ENCODE peak calls at places on chromosomes 4 and X, in seven cellular contexts. V is IMR-90, F is neuronal stem cell, G is mesendoderm, A is H9, Z is H1, N is mesenchymal stem cell. D is an unnamed sample.
A peak's percentile ranks its signal among the peaks of the same experiment; 100 is the strongest.

GRCh38 chrX:69045616-69046345 is 119.5 kb downstream of the PJA1 start:
- DNase-seq in V (no peak), F (no peak), G (peak; percentile 51), A (peak; percentile 12), Z (peak; percentile 8), N (no peak), D (peak; percentile 71)

GRCh38 chr4:87961993-87962791 is 13.3 kb upstream of the SPP1 start:
- DNase-seq in V (peak; percentile 47), F (no peak), G (peak; percentile 60), A (no peak), Z (no peak), N (peak; percentile 57), D (peak; percentile 41)

GRCh38 chr4:168743576-168743975 is 246.7 kb downstream of the PALLD start:
- DNase-seq in V (peak; percentile 85), F (no peak), G (no peak), A (no peak), Z (no peak), N (peak; percentile 89), D (no peak)

GRCh38 chr4:95857761-95858160 is 17.9 kb downstream of the PDHA2 start:
- DNase-seq in V (no peak), F (no peak), G (no peak), A (no peak), Z (no peak), N (no peak), D (no peak)

GRCh38 chr4:33886356-33886755 is 2358.0 kb downstream of the ARAP2 start:
- DNase-seq in V (no peak), F (no peak), G (no peak), A (no peak), Z (no peak), N (no peak), D (no peak)

GRCh38 chr4:8704632-8705031 is 112.1 kb downstream of the CPZ start:
- DNase-seq in V (no peak), F (no peak), G (no peak), A (no peak), Z (peak; percentile 38), N (no peak), D (no peak)

GRCh38 chrX:42107495-42108139 is 184.3 kb upstream of the CASK start:
- DNase-seq in V (no peak), F (no peak), G (no peak), A (no peak), Z (no peak), N (no peak), D (no peak)

GRCh38 chr4:11069581-11069980 is 359.1 kb downstream of the HS3ST1 start:
- DNase-seq in V (no peak), F (no peak), G (peak; percentile 59), A (no peak), Z (no peak), N (no peak), D (no peak)

GRCh38 chr4:55079451-55080173 is 45.8 kb downstream of the KDR start:
- DNase-seq in V (no peak), F (no peak), G (peak; percentile 82), A (no peak), Z (no peak), N (no peak), D (no peak)

GRCh38 chr4:7094931-7095330 is 27.1 kb upstream of the GRPEL1 start:
- DNase-seq in V (no peak), F (no peak), G (no peak), A (no peak), Z (no peak), N (no peak), D (no peak)

GRCh38 chr4:122689972-122690371 is 42.5 kb upstream of the BBS12 start:
- DNase-seq in V (no peak), F (no peak), G (no peak), A (no peak), Z (no peak), N (no peak), D (no peak)

GRCh38 chr4:121168446-121168845 is 4.3 kb upstream of the TNIP3 start:
- DNase-seq in V (no peak), F (no peak), G (no peak), A (no peak), Z (no peak), N (no peak), D (no peak)

GRCh38 chrX:37679230-37679629 is 6.4 kb upstream of the XK start:
- DNase-seq in V (no peak), F (no peak), G (no peak), A (no peak), Z (no peak), N (no peak), D (no peak)

GRCh38 chr4:116343809-116344208 is 741.6 kb downstream of the TRAM1L1 start:
- DNase-seq in V (no peak), F (no peak), G (peak; percentile 19), A (no peak), Z (no peak), N (peak; percentile 11), D (no peak)

GRCh38 chrX:41085883-41086626 is 810 bp downstream of the USP9X start:
- DNase-seq in V (peak; percentile 42), F (no peak), G (peak; percentile 77), A (no peak), Z (peak; percentile 53), N (peak; percentile 62), D (peak; percentile 56)

GRCh38 chr4:82811838-82812672 is 13.5 kb upstream of the SCD5 start:
- DNase-seq in V (peak; percentile 41), F (peak; percentile 57), G (peak; percentile 82), A (no peak), Z (no peak), N (peak; percentile 60), D (no peak)

GRCh38 chrX:129540725-129541184 is 696 bp downstream of the OCRL start:
- DNase-seq in V (no peak), F (no peak), G (peak; percentile 13), A (peak; percentile 33), Z (peak; percentile 44), N (no peak), D (no peak)

GRCh38 chr4:60724623-60725022 is 475.5 kb upstream of the ADGRL3 start:
- DNase-seq in V (peak; percentile 95), F (no peak), G (peak; percentile 95), A (no peak), Z (no peak), N (peak; percentile 82), D (peak; percentile 71)

GRCh38 chr4:45094676-45095075 is 368.3 kb upstream of the GNPDA2 start:
- DNase-seq in V (no peak), F (no peak), G (no peak), A (no peak), Z (no peak), N (no peak), D (no peak)

GRCh38 chrX:42219231-42219630 is 295.9 kb upstream of the CASK start:
- DNase-seq in V (no peak), F (no peak), G (no peak), A (no peak), Z (no peak), N (no peak), D (no peak)

DNA sequence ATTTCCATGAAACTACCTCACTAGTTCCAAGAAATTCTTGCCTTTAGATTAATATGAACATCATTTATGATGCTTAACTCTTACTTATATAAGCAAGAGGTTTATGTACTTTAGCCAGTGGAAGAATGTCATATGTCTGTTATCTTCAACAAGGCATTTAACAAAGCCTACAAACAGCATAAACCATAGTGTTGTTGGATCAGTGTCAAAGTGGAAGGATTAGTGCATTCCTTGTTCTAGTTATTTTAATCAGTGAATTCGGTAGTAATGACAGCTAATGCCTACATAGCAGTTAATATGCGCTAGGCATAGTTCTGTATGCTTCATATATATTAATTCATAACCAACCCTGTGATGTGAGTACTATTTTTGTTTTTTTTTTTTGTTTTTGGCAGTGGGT is 3.1 kb downstream of the PI4K2B start:
- DNase-seq in V (no peak), F (no peak), G (no peak), A (no peak), Z (no peak), N (no peak), D (no peak)
- H3K9ac ChIP-seq in V (no peak overlapping the region), F (no peak overlapping the region), G (no peak overlapping the region), A (no peak overlapping the region), Z (no peak overlapping the region), N (peak overlapping the region; percentile 9), D (no peak overlapping the region)

DNA sequence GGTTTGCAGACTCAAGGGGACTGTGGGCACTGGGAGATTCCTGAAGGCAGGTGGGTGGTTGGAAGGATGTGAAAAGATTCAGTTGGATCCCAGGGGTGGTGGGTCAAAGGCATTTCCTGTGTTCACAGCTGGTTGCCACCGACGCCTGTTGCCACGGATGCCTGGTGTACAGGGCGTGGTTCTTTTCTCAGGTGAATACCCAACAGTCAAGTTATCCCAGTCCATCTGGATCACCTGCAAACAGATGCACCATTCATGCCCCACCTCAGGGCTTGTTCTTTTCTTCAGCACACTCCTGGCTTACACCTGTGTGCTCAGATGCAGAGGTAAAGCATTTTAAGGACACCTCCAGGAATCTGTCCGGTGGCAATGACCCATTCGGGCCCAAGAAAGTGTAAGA is 55.8 kb upstream of the SHOX start:
- DNase-seq in V (no peak), F (no peak), G (no peak), A (no peak), Z (peak; percentile 45), N (no peak), D (no peak)
- H2AK5ac ChIP-seq in V (no peak overlapping the region), F (no peak overlapping the region), G (no peak overlapping the region), A (no peak overlapping the region), Z (no peak overlapping the region), N (no peak overlapping the region), D (no peak overlapping the region)

DNA sequence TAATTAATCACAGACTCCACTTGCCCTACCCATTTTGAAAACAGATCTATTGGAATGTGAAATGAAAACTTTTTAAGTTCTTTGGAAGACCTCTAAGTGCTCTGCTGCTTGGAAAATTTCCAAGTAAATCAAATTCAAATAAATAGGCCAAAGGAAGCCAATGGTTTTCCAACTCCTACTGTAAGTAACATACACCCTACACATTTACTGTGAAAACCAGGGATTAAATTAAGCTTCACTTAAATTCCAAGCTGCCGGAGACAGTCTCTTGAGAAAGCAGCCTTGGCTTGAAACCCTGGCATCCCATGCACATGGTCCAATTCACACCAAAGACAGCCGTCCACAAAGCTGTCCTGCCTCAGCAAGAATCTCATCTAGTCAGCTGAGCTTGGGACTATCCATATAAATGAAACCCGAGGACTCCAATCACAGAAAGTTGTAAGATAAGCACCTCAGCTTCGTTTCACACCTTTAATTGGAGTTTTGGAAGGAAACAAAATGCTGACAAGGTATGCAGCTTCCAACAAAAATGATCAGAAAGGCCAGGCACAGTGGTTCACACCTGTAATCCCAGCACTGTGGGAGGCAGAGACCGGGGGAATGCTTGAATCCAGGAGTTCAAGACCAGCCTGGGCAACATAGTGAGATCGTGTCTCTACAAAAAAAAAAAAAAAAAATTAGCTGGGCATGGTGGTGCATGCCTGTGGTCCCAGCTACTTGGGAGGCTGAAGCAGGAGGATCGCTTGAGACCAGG is 88.6 kb downstream of the APBB2 start:
- DNase-seq in V (peak; percentile 36), F (no peak), G (peak; percentile 88), A (no peak), Z (no peak), N (no peak), D (no peak)
- H3K9ac ChIP-seq in V (no peak overlapping the region), F (no peak overlapping the region), G (no peak overlapping the region), A (no peak overlapping the region), Z (no peak overlapping the region), N (no peak overlapping the region), D (no peak overlapping the region)

GRCh38 chr4:129804458-129804981 is 708.6 kb downstream of the C4orf33 start:
- DNase-seq in V (no peak), F (no peak), G (peak; percentile 23), A (no peak), Z (no peak), N (no peak), D (no peak)
- H2AK5ac ChIP-seq in V (no peak overlapping the region), F (no peak overlapping the region), G (no peak overlapping the region), A (no peak overlapping the region), Z (no peak overlapping the region), N (no peak overlapping the region), D (no peak overlapping the region)

D was measured in trophoblast cell.